ENCODE peak calls at places on chromosomes 6 and 20, in seven cellular contexts. F is endothelial cell; T is stimulated activated CD4-positive, alpha-beta T cell treated with anti-CD3 and anti-CD28 coated beads, Interleukin-12 subunit alpha, Interleukin-12 subunit beta, amount 100 ng/mL, for 4 hours; P is activated naive CD4-positive, alpha-beta T cell; I is T-helper 1 cell; D is bronchial epithelial cell; K is mesenchymal stem cell. A is an unnamed sample.

GRCh38 chr20:38158701-38159325 is 6.3 kb downstream of the TGM2 start:
- DNase-seq in F (peak; percentile 82), T (no peak), P (no peak), I (no peak), D (no peak), K (no peak), A (no peak)

GRCh38 chr20:20864346-20865096 is 152.1 kb upstream of the RALGAPA2 start:
- DNase-seq in F (no peak), T (no peak), P (no peak), I (no peak), D (peak; percentile 28), K (no peak), A (no peak)

GRCh38 chr20:51128198-51128597 is 105.3 kb upstream of the KCNG1 start:
- DNase-seq in F (no peak), T (no peak), P (no peak), I (no peak), D (peak; percentile 89), K (peak; percentile 92), A (no peak)

GRCh38 chr20:4813839-4814695 is 92.4 kb downstream of the PRND start:
- DNase-seq in F (peak; percentile 37), T (no peak), P (no peak), I (peak; percentile 58), D (peak; percentile 6), K (no peak), A (peak; percentile 58)

GRCh38 chr20:51961964-51962761 is 159.8 kb upstream of the SALL4 start:
- DNase-seq in F (no peak), T (no peak), P (no peak), I (no peak), D (no peak), K (no peak), A (no peak)

GRCh38 chr6:98657764-98658163 is 176.6 kb upstream of the POU3F2 start:
- DNase-seq in F (peak; percentile 59), T (no peak), P (no peak), I (no peak), D (peak; percentile 51), K (peak; percentile 31), A (no peak)

GRCh38 chr6:39362487-39362865 is 40.0 kb upstream of the KCNK16 start:
- DNase-seq in F (no peak), T (no peak), P (no peak), I (no peak), D (no peak), K (peak; percentile 74), A (no peak)

GRCh38 chr20:13687827-13688226 is 49.1 kb upstream of the TASP1 start:
- DNase-seq in F (no peak), T (no peak), P (no peak), I (no peak), D (no peak), K (no peak), A (no peak)

GRCh38 chr20:22523499-22524392 is 60.6 kb downstream of the FOXA2 start:
- DNase-seq in F (no peak), T (no peak), P (no peak), I (no peak), D (peak; percentile 44), K (no peak), A (no peak)

GRCh38 chr6:12148841-12149240 is 136.7 kb downstream of the HIVEP1 start:
- DNase-seq in F (no peak), T (no peak), P (no peak), I (no peak), D (no peak), K (peak; percentile 28), A (no peak)

GRCh38 chr6:11196511-11197174 is 35.8 kb downstream of the NEDD9 start:
- DNase-seq in F (no peak), T (no peak), P (no peak), I (no peak), D (no peak), K (peak; percentile 89), A (no peak)

GRCh38 chr6:47964994-47965393 is 146.0 kb downstream of the PTCHD4 start:
- DNase-seq in F (no peak), T (no peak), P (no peak), I (no peak), D (no peak), K (no peak), A (no peak)

GRCh38 chr6:73565767-73566485 is 45.1 kb upstream of the EEF1A1 start:
- DNase-seq in F (no peak), T (no peak), P (no peak), I (no peak), D (no peak), K (no peak), A (no peak)

A was measured in T-cell.